ENCODE peak calls at places on chromosomes 4 and X, in six cellular contexts. R is A549, Z is lower leg skin, U is Peyer's patch, Y is gastrocnemius medialis, M is IMR-90. L is an unnamed sample.
A peak's percentile ranks its signal among the peaks of the same experiment; 100 is the strongest.

GRCh38 chr4:114558446-114559020 is 40.1 kb upstream of the UGT8 start:
- DNase-seq in R (no peak), Z (no peak), U (no peak), Y (no peak), M (no peak), L (no peak)

GRCh38 chr4:106585920-106586349 is 217.4 kb upstream of the GIMD1 start:
- DNase-seq in R (no peak), Z (no peak), U (no peak), Y (no peak), M (no peak), L (no peak)

GRCh38 chrX:63128509-63128908 is 222.6 kb downstream of the SPIN4 start:
- DNase-seq in R (no peak), Z (no peak), U (no peak), Y (no peak), M (peak; percentile 9), L (peak; percentile 14)

GRCh38 chr4:76752911-76753494 is 144.9 kb downstream of the SOWAHB start:
- DNase-seq in R (no peak), Z (no peak), U (no peak), Y (no peak), M (peak; percentile 100), L (no peak)

GRCh38 chr4:150242820-150243458 is 164.7 kb downstream of the DCLK2 start:
- DNase-seq in R (peak; percentile 19), Z (no peak), U (no peak), Y (no peak), M (peak; percentile 60), L (peak; percentile 46)

GRCh38 chrX:68822641-68823410 is 6.0 kb upstream of the EFNB1 start:
- DNase-seq in R (peak; percentile 36), Z (peak; percentile 85), U (no peak), Y (no peak), M (peak; percentile 47), L (peak; percentile 54)

GRCh38 chrX:117895418-117895817 is 221.2 kb downstream of the KLHL13 start:
- DNase-seq in R (no peak), Z (no peak), U (no peak), Y (no peak), M (no peak), L (no peak)

GRCh38 chr4:6907658-6908191 is 1.9 kb upstream of the TBC1D14 start:
- DNase-seq in R (peak; percentile 19), Z (peak; percentile 80), U (peak; percentile 81), Y (no peak), M (no peak), L (peak; percentile 60)

GRCh38 chr4:73869130-73870055 is at the start of gene CXCL1:
- DNase-seq in R (peak; percentile 37), Z (no peak), U (peak; percentile 73), Y (no peak), M (no peak), L (peak; percentile 16)

GRCh38 chr4:121307441-121308327 is 73.1 kb downstream of the QRFPR start:
- DNase-seq in R (peak; percentile 2), Z (no peak), U (no peak), Y (no peak), M (peak; percentile 34), L (peak; percentile 51)

GRCh38 chrX:24282381-24283121 is 31.3 kb downstream of the SUPT20HL2 start:
- DNase-seq in R (no peak), Z (no peak), U (no peak), Y (no peak), M (peak; percentile 31), L (peak; percentile 21)
- H3K4me3 ChIP-seq in R (no peak overlapping the region), Z (no peak overlapping the region), U (no peak overlapping the region), Y (no peak overlapping the region), M (no peak overlapping the region), L (no peak overlapping the region)

GRCh38 chr4:152679414-152680281 is at the start of gene TMEM154:
- DNase-seq in R (no peak), Z (peak; percentile 91), U (peak; percentile 91), Y (no peak), M (peak; percentile 53), L (peak; percentile 42)
- TF ChIP-seq POLR2A in R (no peak), Z (no peak), U (peak; percentile 31), Y (no peak), M (no peak), L (no peak)

DNA sequence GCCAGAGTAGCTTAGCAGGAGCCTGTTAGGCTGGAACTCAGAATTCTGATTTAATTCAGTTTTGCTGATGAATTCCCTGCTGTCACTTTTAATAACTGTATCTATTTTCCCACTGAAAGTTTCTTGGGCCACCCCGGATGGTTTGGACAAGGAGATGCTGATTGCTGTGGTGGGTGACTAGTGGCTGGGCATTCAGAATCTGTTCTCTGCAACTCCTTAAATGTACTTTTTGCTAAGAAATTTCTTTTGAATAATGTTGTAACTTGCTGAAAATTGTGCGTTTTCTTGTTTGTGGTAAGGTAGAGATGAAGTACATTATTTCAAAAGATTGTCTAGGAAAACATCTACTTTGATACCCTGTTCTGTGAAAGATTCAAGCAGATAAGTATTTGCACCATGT is 2.4 kb downstream of the TLL1 start:
- DNase-seq in R (no peak), Z (no peak), U (no peak), Y (no peak), M (no peak), L (no peak)
- H3K4me3 ChIP-seq in R (no peak overlapping the region), Z (no peak overlapping the region), U (peak overlapping the region; percentile 66), Y (no peak overlapping the region), M (no peak overlapping the region), L (no peak overlapping the region)

DNA sequence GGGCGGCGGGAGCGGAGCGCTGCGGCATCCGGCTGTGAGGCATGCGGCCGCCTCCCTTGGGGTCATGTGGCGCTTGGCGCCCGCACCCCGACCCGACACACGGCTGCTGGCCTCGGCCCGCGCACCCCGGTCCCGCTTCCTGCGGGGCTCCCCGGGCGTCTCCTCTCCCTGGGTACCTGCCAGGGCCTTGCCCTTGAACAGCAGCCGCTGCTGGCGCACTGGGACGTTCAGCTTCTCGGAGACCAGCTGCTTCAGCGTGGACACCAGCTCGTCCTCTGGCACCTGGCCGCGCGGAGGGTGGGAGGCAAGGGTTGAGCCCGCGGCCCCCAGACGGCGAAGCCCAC is 391 bp downstream of the UBL4A start:
- DNase-seq in R (peak; percentile 6), Z (no peak), U (peak; percentile 56), Y (peak; percentile 43), M (no peak), L (peak; percentile 60)
- TF ChIP-seq POLR2A in R (no peak), Z (no peak), U (no peak), Y (no peak), M (no peak), L (no peak)

GRCh38 chr4:55122235-55122634 is 3.2 kb downstream of the KDR start:
- DNase-seq in R (no peak), Z (no peak), U (no peak), Y (no peak), M (no peak), L (no peak)
- H3K4me3 ChIP-seq in R (no peak overlapping the region), Z (no peak overlapping the region), U (no peak overlapping the region), Y (peak overlapping the region; percentile 66), M (no peak overlapping the region), L (no peak overlapping the region)

GRCh38 chrX:12973561-12974216 is 1.2 kb upstream of the TMSB4X start:
- DNase-seq in R (no peak), Z (no peak), U (peak; percentile 86), Y (no peak), M (no peak), L (no peak)
- TF ChIP-seq POLR2A in R (no peak), Z (no peak), U (no peak), Y (no peak), M (no peak), L (no peak)